ENCODE peak calls at places on chromosome 5, in four cellular contexts. J is HCT116, P is psoas muscle, H is body of pancreas. W is an unnamed sample.

GRCh38 chr5:132268698-132269551 is 11.4 kb downstream of the PDLIM4 start:
- DNase-seq in J (no peak), P (peak; percentile 32), H (no peak), W (peak; percentile 55)

GRCh38 chr5:171419663-171420428 is 399 bp downstream of the FGF18 start:
- DNase-seq in J (no peak), P (no peak), H (peak; percentile 26), W (peak; percentile 57)

GRCh38 chr5:63263409-63263808 is 684.8 kb downstream of the LRRC70 start:
- DNase-seq in J (no peak), P (no peak), H (no peak), W (no peak)

GRCh38 chr5:91281409-91281808 is 101.7 kb downstream of the ARRDC3 start:
- DNase-seq in J (peak; percentile 34), P (no peak), H (no peak), W (no peak)

GRCh38 chr5:102801375-102801774 is 46.3 kb downstream of the PAM start:
- DNase-seq in J (no peak), P (no peak), H (no peak), W (no peak)

GRCh38 chr5:111394580-111394979 is 117.8 kb downstream of the STARD4 start:
- DNase-seq in J (no peak), P (no peak), H (no peak), W (no peak)

GRCh38 chr5:1568201-1568979 is 44.6 kb upstream of the LPCAT1 start:
- DNase-seq in J (no peak), P (no peak), H (peak; percentile 64), W (no peak)

GRCh38 chr5:145805819-145806218 is 29.3 kb downstream of the PRELID2 start:
- DNase-seq in J (no peak), P (no peak), H (no peak), W (no peak)

GRCh38 chr5:135391123-135391868 is 7.7 kb downstream of the MACROH2A1 start:
- DNase-seq in J (no peak), P (no peak), H (no peak), W (no peak)

GRCh38 chr5:145680169-145680568 is 155.0 kb downstream of the PRELID2 start:
- DNase-seq in J (no peak), P (no peak), H (no peak), W (no peak)

GRCh38 chr5:167061695-167062094 is 1229.8 kb upstream of the WWC1 start:
- DNase-seq in J (no peak), P (no peak), H (no peak), W (no peak)

GRCh38 chr5:139120521-139120920 is 77.6 kb downstream of the SIL1 start:
- DNase-seq in J (no peak), P (no peak), H (no peak), W (no peak)

GRCh38 chr5:81301221-81302015 is at the start of gene ZCCHC9:
- DNase-seq in J (peak; percentile 90), P (peak; percentile 93), H (peak; percentile 94), W (peak; percentile 94)
- TF ChIP-seq CTCF in J (no peak), P (peak; percentile 13), H (peak; percentile 41), W (no peak)

DNA sequence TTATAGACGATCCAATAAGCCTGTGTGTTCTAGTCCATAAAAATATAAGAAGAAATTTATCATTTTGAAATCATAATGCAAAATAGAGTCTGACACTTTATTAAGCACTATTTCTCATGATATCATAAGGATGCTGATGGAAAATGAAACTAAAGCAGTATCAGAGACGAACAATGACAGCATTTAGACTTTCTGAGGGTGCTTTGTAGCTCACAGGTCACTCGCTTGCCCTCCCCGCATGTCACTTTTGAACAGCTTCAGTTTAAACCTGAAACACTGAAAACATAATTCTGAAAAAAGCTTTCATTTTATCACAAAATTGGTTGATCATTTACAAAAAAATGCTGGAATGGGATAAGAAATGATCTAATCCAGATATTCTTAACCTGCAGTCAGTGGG is 247.1 kb downstream of the EBF1 start:
- DNase-seq in J (no peak), P (no peak), H (no peak), W (no peak)
- H3K4me1 ChIP-seq in J (no peaks in the 10 kb centered on the region), P (no peaks in the 10 kb centered on the region), H (no peaks in the 10 kb centered on the region), W (no peaks in the 10 kb centered on the region)

GRCh38 chr5:149300441-149300840 is 28.8 kb downstream of the AFAP1L1 start:
- DNase-seq in J (no peak), P (no peak), H (no peak), W (no peak)
- H3K27ac ChIP-seq in J (no peak overlapping the region), P (peak overlapping the region; percentile 41), H (no peak overlapping the region), W (peak overlapping the region; percentile 82)

GRCh38 chr5:130109152-130109551 is 204.9 kb downstream of the CHSY3 start:
- DNase-seq in J (peak; percentile 34), P (no peak), H (no peak), W (no peak)
- TF ChIP-seq CTCF in J (peak; percentile 55), P (peak; percentile 49), H (peak; percentile 49), W (no peak)

GRCh38 chr5:151100690-151101089 is 19.9 kb upstream of the TNIP1 start:
- DNase-seq in J (no peak), P (no peak), H (no peak), W (no peak)
- H3K4me1 ChIP-seq in J (peaks cover 4% of the 10 kb centered on the region), P (peaks cover 40% of the 10 kb centered on the region), H (peaks cover 77% of the 10 kb centered on the region), W (no peaks in the 10 kb centered on the region)

DNA sequence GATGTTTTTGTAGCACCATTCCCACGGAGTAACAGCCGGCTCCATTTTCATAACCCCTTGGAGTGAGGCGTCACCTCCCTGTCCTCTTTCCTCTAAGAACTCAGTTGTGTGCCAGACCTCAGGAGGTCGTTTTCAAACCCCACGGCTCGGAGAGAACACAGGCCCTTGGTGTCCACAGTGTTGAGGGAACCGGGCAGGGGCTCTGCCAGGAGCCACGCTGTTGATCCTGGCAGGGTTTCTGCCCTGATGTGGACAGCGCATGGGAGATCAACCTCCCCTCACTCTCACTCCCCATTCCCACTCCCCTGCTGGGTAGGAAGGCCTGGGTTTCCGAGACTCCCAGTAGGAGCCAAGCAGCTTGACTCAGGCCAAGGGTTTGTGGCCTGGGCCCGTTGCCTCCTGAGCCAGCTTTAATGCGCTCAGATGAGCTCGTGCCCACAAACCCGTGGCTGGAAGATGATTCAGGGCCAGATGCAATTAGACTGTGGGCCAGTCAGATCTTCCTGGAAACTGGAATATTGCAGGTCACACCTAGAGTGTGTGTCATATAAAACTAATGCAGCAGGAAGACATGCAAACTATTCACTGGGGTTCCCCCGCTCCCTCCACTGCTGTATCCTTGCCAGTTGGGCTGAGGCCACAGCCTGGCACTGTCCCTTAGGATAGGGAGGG is 133.4 kb downstream of the SLC12A2 start:
- DNase-seq in J (no peak), P (peak; percentile 15), H (no peak), W (no peak)
- H3K27ac ChIP-seq in J (no peak overlapping the region), P (no peak overlapping the region), H (no peak overlapping the region), W (peak overlapping the region; percentile 80)

DNA sequence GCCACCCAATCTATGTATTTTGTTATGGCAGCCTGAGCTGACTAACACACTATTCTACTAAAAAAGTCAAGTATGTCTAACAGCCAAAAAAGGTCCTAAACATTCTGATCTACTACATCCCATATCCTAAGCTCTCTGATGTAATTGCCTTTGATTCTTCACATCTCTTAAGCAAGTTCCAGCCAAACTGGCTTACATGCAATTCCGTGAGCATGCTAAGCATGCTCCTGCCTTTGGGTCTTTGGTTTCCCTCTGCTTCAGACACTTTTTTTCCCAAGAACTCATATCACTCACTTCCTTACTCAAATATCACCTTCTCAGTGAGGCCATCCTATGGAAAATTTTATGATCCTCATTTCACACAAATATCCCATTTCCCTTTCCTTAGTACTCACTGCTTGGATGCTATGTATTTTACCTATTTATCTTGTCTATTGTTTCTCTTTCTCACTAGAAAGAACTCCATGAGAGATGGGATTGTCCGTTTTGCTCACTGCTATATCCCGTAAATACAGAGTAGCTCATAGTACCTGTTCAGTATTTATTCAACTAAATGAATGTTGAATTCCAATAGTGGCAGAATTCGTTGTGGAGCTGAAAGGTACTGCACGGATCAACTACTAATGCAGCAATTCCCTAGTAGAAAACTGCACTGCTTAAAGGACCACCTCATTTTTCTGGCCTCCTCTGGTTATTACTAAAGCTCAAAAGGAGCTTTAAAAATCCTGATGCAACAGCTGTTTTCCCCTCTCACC is 2.3 kb upstream of the SLC12A2 start:
- DNase-seq in J (peak; percentile 24), P (no peak), H (no peak), W (no peak)
- TF ChIP-seq CTCF in J (peak; percentile 29), P (peak; percentile 10), H (peak; percentile 34), W (no peak)

W was measured in right atrium auricular region.